ENCODE peak calls at places on chromosomes 6 and 20, in six cellular contexts. Z is stimulated activated CD8-positive, alpha-beta memory T cell treated with anti-CD3 and anti-CD28 coated beads, Interleukin-12 subunit alpha, Interleukin-12 subunit beta, amount 100 ng/mL, for 4 hours; D is heart right ventricle; J is NCI-H1436; R is left ventricle myocardium superior; S is lower lobe of right lung. Y is an unnamed sample.

GRCh38 chr6:137852811-137853210 is 14.2 kb upstream of the TNFAIP3 start:
- DNase-seq in Z (no peak), D (no peak), J (no peak), R (no peak), S (no peak), Y (no peak)

GRCh38 chr20:59822291-59823029 is 111.0 kb downstream of the SYCP2 start:
- DNase-seq in Z (no peak), D (no peak), J (no peak), R (no peak), S (no peak), Y (no peak)

GRCh38 chr6:27531772-27532459 is 59.0 kb upstream of the ZNF184 start:
- DNase-seq in Z (no peak), D (no peak), J (no peak), R (no peak), S (no peak), Y (no peak)

GRCh38 chr20:54123587-54124180 is 50.1 kb downstream of the CYP24A1 start:
- DNase-seq in Z (no peak), D (no peak), J (no peak), R (no peak), S (peak), Y (no peak)

GRCh38 chr6:169961772-169962561 is 210.5 kb downstream of the ERMARD start:
- DNase-seq in Z (no peak), D (peak), J (no peak), R (peak), S (peak), Y (no peak)

GRCh38 chr6:129786548-129786947 is 74.6 kb downstream of the TMEM244 start:
- DNase-seq in Z (no peak), D (no peak), J (no peak), R (no peak), S (no peak), Y (no peak)

GRCh38 chr6:72132425-72132824 is 246.1 kb downstream of the RIMS1 start:
- DNase-seq in Z (no peak), D (no peak), J (no peak), R (no peak), S (no peak), Y (no peak)

GRCh38 chr6:166540631-166541331 is 45.7 kb downstream of the RAMACL start:
- DNase-seq in Z (peak), D (peak), J (no peak), R (no peak), S (peak), Y (peak)

GRCh38 chr20:50577175-50578018 is 67.2 kb downstream of the PTPN1 start:
- DNase-seq in Z (no peak), D (peak), J (no peak), R (peak), S (peak), Y (no peak)

GRCh38 chr6:52904562-52905279 is 4.8 kb downstream of the GSTA3 start:
- DNase-seq in Z (no peak), D (no peak), J (no peak), R (no peak), S (no peak), Y (peak)

GRCh38 chr6:11215773-11216172 is 16.7 kb downstream of the NEDD9 start:
- DNase-seq in Z (no peak), D (no peak), J (no peak), R (no peak), S (no peak), Y (no peak)

GRCh38 chr6:165231581-165232276 is 77.7 kb downstream of the C6orf118 start:
- DNase-seq in Z (no peak), D (peak), J (no peak), R (no peak), S (no peak), Y (peak)

GRCh38 chr6:83827050-83827449 is 26.1 kb upstream of the RIPPLY2 start:
- DNase-seq in Z (no peak), D (no peak), J (no peak), R (no peak), S (no peak), Y (no peak)

GRCh38 chr6:34526241-34526972 is 29.7 kb downstream of the SPDEF start:
- DNase-seq in Z (no peak), D (no peak), J (no peak), R (no peak), S (peak), Y (peak)

GRCh38 chr20:41428285-41428684 is 61.7 kb upstream of the EMILIN3 start:
- DNase-seq in Z (no peak), D (no peak), J (no peak), R (no peak), S (no peak), Y (peak)

GRCh38 chr6:151071295-151071694 is 168.5 kb upstream of the AKAP12 start:
- DNase-seq in Z (no peak), D (peak), J (no peak), R (peak), S (no peak), Y (no peak)

GRCh38 chr6:23174781-23175361 is 605.5 kb downstream of the HDGFL1 start:
- DNase-seq in Z (no peak), D (no peak), J (no peak), R (no peak), S (no peak), Y (no peak)

GRCh38 chr20:25280051-25280573 is 32.2 kb downstream of the PYGB start:
- DNase-seq in Z (no peak), D (peak), J (no peak), R (peak), S (peak), Y (no peak)

GRCh38 chr20:58144071-58144470 is 84.4 kb downstream of the ANKRD60 start:
- DNase-seq in Z (no peak), D (no peak), J (no peak), R (no peak), S (no peak), Y (no peak)

GRCh38 chr6:138012682-138013081 is 94.5 kb downstream of the PERP start:
- DNase-seq in Z (no peak), D (no peak), J (no peak), R (no peak), S (no peak), Y (no peak)